ENCODE peak calls at places on chromosomes 1 and 21, in ten cellular contexts. Z is CD4-positive, CD25-positive, alpha-beta regulatory T cell; C is epithelial cell of esophagus; M is PC-9; D is choroid plexus epithelial cell; S is heart left ventricle; J is cardiac muscle cell; X is A549; W is esophagus squamous epithelium; I is PC-3. N is an unnamed sample.

GRCh38 chr21:40707271-40707670 is 139.7 kb downstream of the DSCAM start:
- DNase-seq in M (no peak), J (no peak), I (no peak), S (no peak), C (peak; percentile 77), D (no peak), Z (no peak), W (no peak), X (no peak), N (no peak)

GRCh38 chr21:35641271-35642016 is 418.9 kb downstream of the SETD4 start:
- DNase-seq in X (no peak), S (no peak), M (no peak), W (no peak), I (no peak), J (no peak), Z (no peak), D (peak; percentile 24), C (no peak), N (no peak)

GRCh38 chr1:224623743-224624333 is 7.7 kb downstream of the CNIH3 start:
- DNase-seq in Z (peak; percentile 89), I (peak; percentile 94), S (no peak), X (no peak), D (peak; percentile 94), J (peak; percentile 89), M (peak; percentile 48), W (no peak), C (peak; percentile 44), N (no peak)

GRCh38 chr1:109896681-109897080 is 14.0 kb upstream of the CSF1 start:
- DNase-seq in J (no peak), S (no peak), I (no peak), D (no peak), C (no peak), X (no peak), W (no peak), M (no peak), Z (no peak), N (no peak)

GRCh38 chr1:85132078-85132715 is 68.6 kb downstream of the SYDE2 start:
- DNase-seq in Z (no peak), S (no peak), W (no peak), J (no peak), X (no peak), I (no peak), C (peak; percentile 11), M (no peak), D (no peak), N (no peak)

GRCh38 chr1:30600258-30600657 is 123.1 kb downstream of the MATN1 start:
- DNase-seq in X (no peak), Z (no peak), I (no peak), C (no peak), D (no peak), W (no peak), J (no peak), M (no peak), S (no peak), N (no peak)

GRCh38 chr21:45152265-45152746 is 77.9 kb downstream of the ADARB1 start:
- DNase-seq in S (peak; percentile 72), Z (peak; percentile 56), M (no peak), I (no peak), W (no peak), D (peak; percentile 48), X (no peak), C (no peak), J (no peak), N (no peak)

GRCh38 chr1:225736651-225737097 is 41.0 kb upstream of the SRP9 start:
- DNase-seq in D (peak; percentile 25), I (peak; percentile 20), X (no peak), Z (no peak), J (peak; percentile 29), S (no peak), M (no peak), C (peak; percentile 23), W (no peak), N (no peak)

GRCh38 chr1:211548321-211549091 is 30.5 kb downstream of the SLC30A1 start:
- DNase-seq in M (peak; percentile 84), J (no peak), Z (peak; percentile 13), I (no peak), X (no peak), D (no peak), W (no peak), S (no peak), C (peak; percentile 47), N (no peak)

GRCh38 chr1:157360021-157360390 is 192.3 kb downstream of the FCRL5 start:
- DNase-seq in Z (no peak), M (no peak), X (no peak), J (no peak), S (no peak), W (no peak), I (no peak), D (no peak), C (no peak), N (no peak)

GRCh38 chr1:45815667-45816458 is 12.5 kb downstream of the MAST2 start:
- DNase-seq in S (no peak), W (no peak), J (peak; percentile 23), X (no peak), D (peak; percentile 16), Z (no peak), C (peak; percentile 74), M (no peak), I (peak; percentile 71), N (no peak)

GRCh38 chr1:63321061-63321787 is 1.1 kb upstream of the FOXD3 start:
- DNase-seq in X (no peak), M (no peak), W (no peak), Z (no peak), J (no peak), D (no peak), I (no peak), C (no peak), S (no peak), N (no peak)

GRCh38 chr1:203663294-203663693 is 36.7 kb downstream of the ATP2B4 start:
- DNase-seq in J (peak; percentile 59), D (peak; percentile 88), X (peak; percentile 52), M (peak; percentile 88), W (no peak), I (peak; percentile 99), S (no peak), Z (no peak), C (peak; percentile 98), N (no peak)

GRCh38 chr1:156497743-156498446 is 2.7 kb downstream of the MEF2D start:
- DNase-seq in X (no peak), S (peak; percentile 64), D (no peak), J (no peak), Z (no peak), W (no peak), M (no peak), I (no peak), C (no peak), N (no peak)

GRCh38 chr1:220462756-220463155 is 65.2 kb upstream of the MARK1 start:
- DNase-seq in X (no peak), W (no peak), J (no peak), S (no peak), C (peak; percentile 18), Z (no peak), I (peak; percentile 48), D (no peak), M (no peak), N (no peak)

GRCh38 chr1:41439234-41439633 is 45.2 kb downstream of the EDN2 start:
- DNase-seq in X (no peak), Z (no peak), M (no peak), C (no peak), I (no peak), D (no peak), S (no peak), W (no peak), J (no peak), N (no peak)

GRCh38 chr1:205914730-205915129 is 28.5 kb downstream of the SLC26A9 start:
- DNase-seq in I (no peak), X (no peak), W (no peak), M (no peak), Z (no peak), D (no peak), C (no peak), S (no peak), J (no peak), N (no peak)
- H3K4me3 ChIP-seq in I (no peak overlapping the region), X (no peak overlapping the region), W (no peak overlapping the region), M (no peak overlapping the region), Z (no peak overlapping the region), D (no peak overlapping the region), C (no peak overlapping the region), S (no peak overlapping the region), J (no peak overlapping the region), N (no peak overlapping the region)

GRCh38 chr21:33884361-33885157 is 31.0 kb downstream of the ATP5PO start:
- DNase-seq in C (no peak), S (no peak), I (no peak), X (no peak), Z (no peak), W (no peak), J (peak; percentile 56), D (no peak), M (no peak), N (no peak)
- H3K4me3 ChIP-seq in C (no peak overlapping the region), S (no peak overlapping the region), I (no peak overlapping the region), X (no peak overlapping the region), Z (no peak overlapping the region), W (no peak overlapping the region), J (no peak overlapping the region), D (no peak overlapping the region), M (no peak overlapping the region), N (peak overlapping the region; percentile 17)

DNA sequence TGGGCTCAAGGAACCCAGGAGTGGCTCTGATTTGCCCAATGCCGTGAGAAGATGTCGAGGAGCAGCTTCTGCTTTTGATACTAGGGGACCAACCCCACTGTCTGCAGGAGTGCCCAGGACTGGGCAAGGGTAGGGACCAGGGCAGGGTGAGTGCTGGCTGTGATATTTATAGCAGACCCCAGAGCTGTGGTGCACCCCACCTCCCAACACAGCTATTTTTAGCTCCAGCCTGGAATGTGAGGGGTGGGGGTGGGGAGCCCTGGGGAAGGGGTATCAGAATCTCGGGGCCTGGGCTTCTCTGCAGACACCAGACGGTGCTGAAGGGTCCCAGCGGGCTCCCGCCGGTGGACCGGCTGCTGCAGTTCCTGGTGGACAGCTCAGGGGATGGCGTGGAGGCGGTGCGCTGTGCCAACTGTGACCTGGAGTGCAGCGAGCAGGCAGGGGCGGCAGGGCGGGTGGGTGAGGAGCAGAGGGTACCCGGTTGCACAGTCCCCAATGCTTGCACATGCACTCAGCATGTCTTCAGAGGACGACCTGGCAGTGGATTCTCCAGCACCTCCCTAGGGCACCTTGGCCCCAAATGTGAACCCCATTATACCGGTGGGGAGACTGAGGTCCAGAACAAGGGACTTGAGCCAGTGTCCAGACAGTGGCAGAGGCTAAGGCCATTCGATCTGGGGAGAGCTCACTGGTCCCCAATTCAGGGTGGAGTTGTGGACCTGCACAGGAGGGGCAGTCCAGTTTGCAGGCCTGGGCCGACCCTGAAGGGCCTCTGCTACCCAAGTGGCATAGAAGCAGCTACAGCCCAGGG is 1.4 kb downstream of the RNF207 start:
- DNase-seq in Z (no peak), D (no peak), M (no peak), J (no peak), C (no peak), X (no peak), W (no peak), S (no peak), I (no peak), N (no peak)
- H3K4me3 ChIP-seq in Z (no peak overlapping the region), D (peak overlapping the region; percentile 77), M (peak overlapping the region; percentile 94), J (peak overlapping the region; percentile 56), C (no peak overlapping the region), X (peak overlapping the region; percentile 93), W (peak overlapping the region; percentile 51), S (peak overlapping the region; percentile 51), I (peak overlapping the region; percentile 79), N (peak overlapping the region; percentile 92)

DNA sequence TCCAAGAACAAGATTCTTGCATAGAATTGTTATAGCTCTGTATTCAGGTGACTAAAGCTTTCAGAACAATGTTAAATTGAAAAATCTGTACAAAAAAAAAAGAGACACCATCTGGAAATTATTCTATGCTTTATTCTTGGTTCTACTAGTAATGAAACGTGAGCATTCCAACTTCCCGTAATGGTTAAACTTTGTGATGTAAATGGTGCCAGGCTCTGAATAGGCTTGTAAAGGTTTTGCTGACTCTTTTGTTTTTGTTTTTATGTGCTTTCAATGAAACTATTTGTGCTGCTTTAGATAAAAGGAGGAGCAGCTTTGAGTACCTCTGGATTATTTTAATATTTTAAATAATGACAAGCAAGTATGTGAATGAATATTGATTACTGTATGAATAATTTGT is 54.0 kb downstream of the CACHD1 start:
- DNase-seq in S (no peak), D (no peak), M (no peak), I (no peak), X (no peak), W (no peak), Z (no peak), J (no peak), C (no peak), N (no peak)
- H3K4me3 ChIP-seq in S (no peak overlapping the region), D (no peak overlapping the region), M (no peak overlapping the region), I (no peak overlapping the region), X (no peak overlapping the region), W (no peak overlapping the region), Z (no peak overlapping the region), J (no peak overlapping the region), C (no peak overlapping the region), N (no peak overlapping the region)

N was measured in ascending aorta.